ENCODE peak calls at places on chromosomes 1 and 21, in five cellular contexts. One of them, this sample, is unnamed. For H3K4me1, the result is how much of the 10 kb centered on the place peaks cover.

GRCh38 chr1:43432171-43432860 is 21.4 kb downstream of the HYI start:
- DNase-seq in H9: no peak
- DNase-seq in IMR-90: no peak
- DNase-seq in neuronal stem cell: no peak
- DNase-seq in mesendoderm: no peak
- DNase-seq in this sample: no peak

GRCh38 chr1:2102753-2103152 is 52.5 kb downstream of the PRKCZ start:
- DNase-seq in H9: no peak
- DNase-seq in IMR-90: no peak
- DNase-seq in neuronal stem cell: no peak
- DNase-seq in mesendoderm: no peak
- DNase-seq in this sample: no peak

GRCh38 chr21:27703806-27704205 is 736.9 kb upstream of the ADAMTS5 start:
- DNase-seq in H9: no peak
- DNase-seq in IMR-90: no peak
- DNase-seq in neuronal stem cell: no peak
- DNase-seq in mesendoderm: no peak
- DNase-seq in this sample: no peak

GRCh38 chr1:3501856-3502665 is 47.6 kb downstream of the ARHGEF16 start:
- DNase-seq in H9: peak
- DNase-seq in IMR-90: peak
- DNase-seq in neuronal stem cell: peak
- DNase-seq in mesendoderm: peak
- DNase-seq in this sample: peak

GRCh38 chr21:44314128-44314527 is 14.3 kb downstream of the PFKL start:
- DNase-seq in H9: no peak
- DNase-seq in IMR-90: no peak
- DNase-seq in neuronal stem cell: no peak
- DNase-seq in mesendoderm: no peak
- DNase-seq in this sample: no peak

GRCh38 chr1:225474986-225475820 is 47.4 kb upstream of the LBR start:
- DNase-seq in H9: peak
- DNase-seq in IMR-90: peak
- DNase-seq in neuronal stem cell: peak
- DNase-seq in mesendoderm: peak
- DNase-seq in this sample: peak

GRCh38 chr1:95396557-95396956 is 162.5 kb downstream of the RWDD3 start:
- DNase-seq in H9: no peak
- DNase-seq in IMR-90: no peak
- DNase-seq in neuronal stem cell: no peak
- DNase-seq in mesendoderm: no peak
- DNase-seq in this sample: no peak

GRCh38 chr21:25369524-25370300 is 237.6 kb downstream of the MRPL39 start:
- DNase-seq in H9: no peak
- DNase-seq in IMR-90: peak
- DNase-seq in neuronal stem cell: no peak
- DNase-seq in mesendoderm: no peak
- DNase-seq in this sample: no peak

GRCh38 chr1:84653130-84653680 is 37.1 kb downstream of the SSX2IP start:
- DNase-seq in H9: no peak
- DNase-seq in IMR-90: peak
- DNase-seq in neuronal stem cell: no peak
- DNase-seq in mesendoderm: peak
- DNase-seq in this sample: no peak

GRCh38 chr1:180524160-180524914 is 22.0 kb upstream of the ACBD6 start:
- DNase-seq in H9: no peak
- DNase-seq in IMR-90: peak
- DNase-seq in neuronal stem cell: no peak
- DNase-seq in mesendoderm: no peak
- DNase-seq in this sample: no peak

GRCh38 chr1:156707486-156708244 is 2.3 kb upstream of the CRABP2 start:
- DNase-seq in H9: peak
- DNase-seq in IMR-90: peak
- DNase-seq in neuronal stem cell: no peak
- DNase-seq in mesendoderm: peak
- DNase-seq in this sample: peak

GRCh38 chr1:231929311-231929710 is 302.7 kb downstream of the DISC1 start:
- DNase-seq in H9: no peak
- DNase-seq in IMR-90: peak
- DNase-seq in neuronal stem cell: peak
- DNase-seq in mesendoderm: peak
- DNase-seq in this sample: peak

GRCh38 chr1:75808921-75809320 is 12.2 kb downstream of the MSH4 start:
- DNase-seq in H9: no peak
- DNase-seq in IMR-90: no peak
- DNase-seq in neuronal stem cell: no peak
- DNase-seq in mesendoderm: no peak
- DNase-seq in this sample: no peak

DNA sequence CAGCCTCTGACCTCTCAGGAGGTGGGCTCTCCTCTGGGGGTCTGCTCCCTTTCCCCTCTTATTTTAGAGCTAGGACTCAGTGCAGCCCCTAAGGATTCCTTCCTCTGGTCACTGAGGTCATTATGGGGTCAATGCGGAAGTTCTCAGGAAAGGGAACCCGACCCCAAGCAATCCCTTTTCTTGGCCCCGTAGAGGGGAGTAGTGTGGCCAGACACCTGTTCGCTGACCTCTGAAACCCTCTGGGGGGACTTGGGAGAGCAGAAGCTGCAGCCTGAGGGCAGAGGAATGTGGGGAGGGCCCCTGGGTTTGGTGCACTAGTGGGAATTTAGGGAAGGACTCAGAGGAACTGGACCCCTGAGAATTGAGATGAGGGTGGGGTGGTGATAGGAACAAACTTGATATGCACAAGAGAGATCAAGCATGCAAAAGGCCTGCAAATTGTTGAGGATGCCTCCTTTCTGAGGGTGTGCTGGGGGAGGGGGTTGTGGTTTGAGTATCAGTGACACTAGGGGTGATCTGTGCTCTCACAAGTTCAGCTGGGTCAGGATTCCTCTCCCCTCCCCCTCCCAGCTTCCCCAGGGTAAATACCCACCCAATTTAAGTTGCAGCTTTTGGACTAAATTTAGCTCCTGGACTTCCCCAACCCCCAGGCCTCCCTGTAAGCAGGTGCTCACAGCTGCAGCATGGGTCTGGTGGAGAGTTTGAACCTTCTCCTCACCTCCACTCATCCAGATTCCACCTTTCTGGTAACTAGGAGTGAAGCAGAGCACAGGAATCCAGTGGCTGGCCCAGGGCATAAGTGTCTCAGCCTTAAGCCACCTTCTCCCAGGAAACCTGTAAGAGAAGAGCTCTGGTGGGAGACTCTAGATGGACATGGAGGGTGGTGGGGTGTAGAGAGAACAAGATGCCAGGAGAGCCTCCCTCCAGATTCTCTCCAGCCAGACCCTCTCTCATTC is 13.5 kb downstream of the ADAMTSL4 start:
- DNase-seq in H9: peak
- DNase-seq in IMR-90: no peak
- DNase-seq in neuronal stem cell: no peak
- DNase-seq in mesendoderm: no peak
- DNase-seq in this sample: peak
- H3K4me1 ChIP-seq in H9: under half
- H3K4me1 ChIP-seq in IMR-90: under half
- H3K4me1 ChIP-seq in neuronal stem cell: under half
- H3K4me1 ChIP-seq in mesendoderm: under half
- H3K4me1 ChIP-seq in this sample: half or more

GRCh38 chr1:27603320-27603961 is 503 bp downstream of the AHDC1 start:
- DNase-seq in H9: no peak
- DNase-seq in IMR-90: no peak
- DNase-seq in neuronal stem cell: no peak
- DNase-seq in mesendoderm: no peak
- DNase-seq in this sample: no peak
- H3K4ac ChIP-seq in H9: no peak
- H3K4ac ChIP-seq in IMR-90: peak
- H3K4ac ChIP-seq in neuronal stem cell: peak
- H3K4ac ChIP-seq in mesendoderm: peak
- H3K4ac ChIP-seq in this sample: peak

GRCh38 chr1:10688409-10688786 is 108.0 kb downstream of the CASZ1 start:
- DNase-seq in H9: no peak
- DNase-seq in IMR-90: no peak
- DNase-seq in neuronal stem cell: no peak
- DNase-seq in mesendoderm: no peak
- DNase-seq in this sample: no peak
- H3K4me1 ChIP-seq in H9: under half
- H3K4me1 ChIP-seq in IMR-90: under half
- H3K4me1 ChIP-seq in neuronal stem cell: under half
- H3K4me1 ChIP-seq in mesendoderm: under half
- H3K4me1 ChIP-seq in this sample: under half

GRCh38 chr1:201515895-201516294 is 9.0 kb upstream of the CSRP1 start:
- DNase-seq in H9: no peak
- DNase-seq in IMR-90: no peak
- DNase-seq in neuronal stem cell: no peak
- DNase-seq in mesendoderm: no peak
- DNase-seq in this sample: no peak
- H3K4ac ChIP-seq in H9: no peak
- H3K4ac ChIP-seq in IMR-90: no peak
- H3K4ac ChIP-seq in neuronal stem cell: no peak
- H3K4ac ChIP-seq in mesendoderm: no peak
- H3K4ac ChIP-seq in this sample: no peak

This sample was measured in mesenchymal stem cell.